ENCODE peak calls at places on chromosomes 12 and 14, in six cellular contexts. B is DND-41, N is SK-N-SH, R is PC-3, K is GM23248, S is neuronal stem cell. Y is an unnamed sample.

GRCh38 chr14:64625363-64626232 is 75.8 kb downstream of the PPP1R36 start:
- DNase-seq in B (no peak), N (no peak), R (no peak), K (no peak), S (no peak), Y (no peak)

GRCh38 chr12:131020326-131020725 is 66.6 kb downstream of the ADGRD1 start:
- DNase-seq in B (no peak), N (no peak), R (no peak), K (no peak), S (no peak), Y (no peak)

GRCh38 chr14:105196228-105196960 is 15.3 kb upstream of the NUDT14 start:
- DNase-seq in B (no peak), N (no peak), R (no peak), K (no peak), S (peak; percentile 90), Y (no peak)

GRCh38 chr12:23221066-23221465 is 596.1 kb downstream of the ETNK1 start:
- DNase-seq in B (no peak), N (peak; percentile 9), R (peak; percentile 8), K (no peak), S (no peak), Y (peak; percentile 18)

GRCh38 chr14:53893374-53893773 is 63.3 kb downstream of the BMP4 start:
- DNase-seq in B (no peak), N (no peak), R (no peak), K (no peak), S (no peak), Y (no peak)

GRCh38 chr14:64997108-64997794 is 10.6 kb downstream of the FNTB start:
- DNase-seq in B (no peak), N (no peak), R (peak; percentile 73), K (no peak), S (no peak), Y (no peak)

GRCh38 chr12:87671757-87672156 is 357.4 kb downstream of the C12orf50 start:
- DNase-seq in B (no peak), N (no peak), R (no peak), K (no peak), S (no peak), Y (no peak)

GRCh38 chr12:44589697-44590096 is 286.4 kb downstream of the NELL2 start:
- DNase-seq in B (no peak), N (no peak), R (peak; percentile 55), K (no peak), S (no peak), Y (no peak)

GRCh38 chr12:32843528-32844095 is 53.0 kb downstream of the PKP2 start:
- DNase-seq in B (no peak), N (no peak), R (no peak), K (peak; percentile 2), S (peak; percentile 26), Y (peak; percentile 31)

GRCh38 chr12:46843811-46844210 is 18.0 kb upstream of the SLC38A4 start:
- DNase-seq in B (no peak), N (no peak), R (no peak), K (peak; percentile 68), S (no peak), Y (no peak)

GRCh38 chr12:32727237-32727636 is 28.5 kb downstream of the YARS2 start:
- DNase-seq in B (no peak), N (no peak), R (no peak), K (no peak), S (no peak), Y (no peak)

GRCh38 chr14:104680806-104681688 is 8.4 kb upstream of the INF2 start:
- DNase-seq in B (no peak), N (no peak), R (peak; percentile 86), K (peak; percentile 94), S (no peak), Y (peak; percentile 99)

GRCh38 chr12:19764408-19764807 is 325.1 kb downstream of the AEBP2 start:
- DNase-seq in B (no peak), N (no peak), R (peak; percentile 10), K (peak; percentile 15), S (no peak), Y (no peak)

GRCh38 chr14:89212386-89213235 is 204.4 kb downstream of the FOXN3 start:
- DNase-seq in B (no peak), N (peak; percentile 73), R (no peak), K (no peak), S (no peak), Y (no peak)

GRCh38 chr14:105863296-105864108 is 337.1 kb downstream of the TMEM121 start:
- DNase-seq in B (no peak), N (no peak), R (no peak), K (no peak), S (no peak), Y (peak; percentile 53)

GRCh38 chr12:44078273-44078672 is 242.4 kb downstream of the TMEM117 start:
- DNase-seq in B (no peak), N (no peak), R (peak; percentile 66), K (peak; percentile 19), S (no peak), Y (no peak)

GRCh38 chr14:52325126-52325525 is 11.0 kb downstream of the PTGER2 start:
- DNase-seq in B (no peak), N (no peak), R (peak; percentile 21), K (peak; percentile 74), S (no peak), Y (no peak)

GRCh38 chr12:88153959-88154358 is 11.9 kb downstream of the TMTC3 start:
- DNase-seq in B (no peak), N (peak; percentile 2), R (peak; percentile 65), K (peak; percentile 76), S (no peak), Y (peak; percentile 60)

GRCh38 chr12:116588390-116589028 is 29.3 kb downstream of the MAP1LC3B2 start:
- DNase-seq in B (no peak), N (no peak), R (no peak), K (no peak), S (no peak), Y (no peak)

GRCh38 chr12:31331242-31331641 is 5.3 kb upstream of the SINHCAF start:
- DNase-seq in B (no peak), N (no peak), R (no peak), K (no peak), S (no peak), Y (no peak)

GRCh38 chr12:121713257-121714155 is 954 bp downstream of the TMEM120B start:
- DNase-seq in B (no peak), N (no peak), R (peak; percentile 26), K (peak; percentile 47), S (no peak), Y (peak; percentile 80)

GRCh38 chr12:120991965-120992364 is 13.6 kb downstream of the HNF1A start:
- DNase-seq in B (no peak), N (no peak), R (no peak), K (no peak), S (no peak), Y (no peak)

GRCh38 chr12:121792607-121793500 is 634 bp downstream of the RHOF start:
- DNase-seq in B (no peak), N (no peak), R (peak; percentile 36), K (no peak), S (no peak), Y (peak; percentile 51)

GRCh38 chr12:62190921-62191746 is 69.1 kb upstream of the USP15 start:
- DNase-seq in B (no peak), N (peak; percentile 31), R (no peak), K (peak; percentile 9), S (peak; percentile 31), Y (peak; percentile 44)

GRCh38 chr12:131912526-131913274 is 16.4 kb upstream of the PUS1 start:
- DNase-seq in B (no peak), N (peak; percentile 98), R (peak; percentile 86), K (peak; percentile 93), S (no peak), Y (peak; percentile 100)

GRCh38 chr14:85250369-85250768 is 279.6 kb upstream of the FLRT2 start:
- DNase-seq in B (no peak), N (peak; percentile 3), R (no peak), K (no peak), S (peak; percentile 48), Y (no peak)

GRCh38 chr12:28780096-28780495 is 369.0 kb upstream of the FAR2 start:
- DNase-seq in B (no peak), N (no peak), R (peak; percentile 97), K (peak; percentile 72), S (no peak), Y (peak; percentile 88)

GRCh38 chr12:28777603-28778365 is 371.3 kb upstream of the FAR2 start:
- DNase-seq in B (no peak), N (no peak), R (no peak), K (no peak), S (no peak), Y (no peak)

GRCh38 chr12:28775556-28775955 is 373.5 kb upstream of the FAR2 start:
- DNase-seq in B (no peak), N (no peak), R (no peak), K (no peak), S (no peak), Y (no peak)

GRCh38 chr12:28780960-28781359 is 368.1 kb upstream of the FAR2 start:
- DNase-seq in B (no peak), N (no peak), R (no peak), K (no peak), S (no peak), Y (no peak)

GRCh38 chr12:28776913-28777312 is 372.2 kb upstream of the FAR2 start:
- DNase-seq in B (no peak), N (peak; percentile 2), R (no peak), K (no peak), S (no peak), Y (no peak)
- H3K27ac ChIP-seq in B (no peak overlapping the region), N (peak overlapping the region; percentile 43), R (no peak overlapping the region), K (no peak overlapping the region), S (no peak overlapping the region), Y (no peak overlapping the region)

DNA sequence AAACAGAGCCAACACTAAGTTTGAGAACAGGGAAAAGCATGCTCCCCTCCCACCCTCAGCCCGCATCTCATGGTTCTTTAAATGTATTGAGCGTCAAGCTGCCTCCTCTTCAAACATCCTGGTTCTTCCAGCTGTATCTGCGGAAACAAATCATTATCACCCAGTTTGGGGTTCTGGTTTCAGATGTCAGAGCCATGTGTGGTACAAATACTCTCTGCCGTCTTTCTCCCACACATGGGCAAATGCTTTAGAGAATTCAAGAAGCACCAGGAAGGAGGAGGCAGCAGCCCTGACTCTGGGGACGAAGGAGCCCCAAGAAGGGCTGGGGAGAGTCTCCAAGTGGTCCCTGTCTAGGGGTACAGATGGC is 29.2 kb downstream of the JDP2 start:
- DNase-seq in B (no peak), N (no peak), R (no peak), K (no peak), S (no peak), Y (no peak)
- H3K4me1 ChIP-seq in B (no peaks in the 10 kb centered on the region), N (peaks cover 16% of the 10 kb centered on the region), R (peaks cover 8% of the 10 kb centered on the region), K (peaks cover 38% of the 10 kb centered on the region), S (peaks cover 32% of the 10 kb centered on the region), Y (peaks cover 25% of the 10 kb centered on the region)

GRCh38 chr12:15322164-15323054 is at the start of gene PTPRO:
- DNase-seq in B (no peak), N (peak; percentile 80), R (no peak), K (peak; percentile 15), S (peak; percentile 59), Y (no peak)
- H3K4me2 ChIP-seq in B (no peak within 1 kb of the TSS), N (peak within 1 kb of the TSS; percentile 92), R (no peak within 1 kb of the TSS), K (peak within 1 kb of the TSS; percentile 32), S (peak within 1 kb of the TSS; percentile 86), Y (peak within 1 kb of the TSS; percentile 64)

DNA sequence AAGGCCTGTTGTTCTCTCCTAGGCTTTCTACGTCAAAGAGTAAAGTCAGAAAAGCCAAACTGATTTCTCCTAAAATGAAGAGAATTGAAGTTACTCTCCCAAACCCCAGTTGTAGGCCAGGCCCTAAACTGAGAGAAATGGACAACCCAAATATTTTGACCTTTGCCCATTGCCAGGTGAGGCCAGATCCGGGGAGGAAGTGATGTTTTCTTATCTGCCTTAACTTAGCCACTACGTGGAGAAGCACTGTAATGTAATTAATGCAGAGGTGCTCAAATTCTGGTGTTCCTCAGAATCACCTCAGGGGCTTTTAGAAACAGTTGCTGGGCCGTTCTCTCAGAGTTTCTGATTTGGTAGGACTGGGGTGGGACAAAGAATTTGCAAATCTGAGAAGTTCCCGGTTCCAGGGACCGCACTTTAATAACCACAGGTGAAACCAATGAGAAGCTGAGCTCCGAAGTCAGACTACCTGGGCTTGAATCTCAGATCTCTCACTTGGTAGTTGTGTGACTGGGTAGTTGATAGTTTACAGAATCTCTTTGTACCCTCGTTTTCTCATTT is 73.2 kb downstream of the ETV6 start:
- DNase-seq in B (no peak), N (no peak), R (no peak), K (no peak), S (no peak), Y (no peak)
- H3K27ac ChIP-seq in B (no peak overlapping the region), N (no peak overlapping the region), R (no peak overlapping the region), K (no peak overlapping the region), S (no peak overlapping the region), Y (no peak overlapping the region)

Y was measured in osteoblast.